ENCODE peak calls at places on chromosomes 16 and 17, in five cellular contexts. S, Y, T, W and R are unnamed samples. For H3K4me1, the result is how much of the 10 kb centered on the place peaks cover.

GRCh38 chr17:74852237-74853047 is 7.2 kb downstream of the GRIN2C start:
- ATAC-seq in S (no peak), Y (peak), T (peak), W (peak), R (no peak)

GRCh38 chr16:23948949-23949392 is 113.2 kb downstream of the PRKCB start:
- ATAC-seq in S (no peak), Y (no peak), T (peak), W (no peak), R (no peak)

GRCh38 chr17:56881685-56882295 is 32.1 kb downstream of the TRIM25 start:
- ATAC-seq in S (no peak), Y (no peak), T (no peak), W (no peak), R (no peak)

GRCh38 chr16:29820271-29820701 is at the start of gene MVP:
- ATAC-seq in S (peak), Y (peak), T (peak), W (peak), R (peak)

GRCh38 chr16:83312015-83312734 is 495.6 kb upstream of the HSBP1 start:
- ATAC-seq in S (no peak), Y (no peak), T (no peak), W (no peak), R (no peak)

GRCh38 chr17:4017377-4017776 is 53.1 kb upstream of the ATP2A3 start:
- ATAC-seq in S (no peak), Y (peak), T (no peak), W (no peak), R (no peak)

GRCh38 chr16:68704232-68704867 is 32.7 kb upstream of the CDH1 start:
- ATAC-seq in S (peak), Y (peak), T (peak), W (peak), R (peak)

GRCh38 chr17:35460354-35460851 is 11.8 kb upstream of the SLFN13 start:
- ATAC-seq in S (peak), Y (peak), T (peak), W (peak), R (peak)

GRCh38 chr16:85579199-85579598 is 33.9 kb upstream of the GSE1 start:
- ATAC-seq in S (no peak), Y (no peak), T (no peak), W (no peak), R (no peak)

GRCh38 chr17:75689441-75689873 is 22.3 kb downstream of the SAP30BP start:
- ATAC-seq in S (no peak), Y (no peak), T (peak), W (no peak), R (no peak)

GRCh38 chr17:74519951-74520553 is 11.2 kb downstream of the CD300LB start:
- ATAC-seq in S (no peak), Y (no peak), T (peak), W (peak), R (peak)

GRCh38 chr17:35879748-35880654 is at the start of gene CCL5:
- ATAC-seq in S (peak), Y (peak), T (peak), W (peak), R (peak)

DNA sequence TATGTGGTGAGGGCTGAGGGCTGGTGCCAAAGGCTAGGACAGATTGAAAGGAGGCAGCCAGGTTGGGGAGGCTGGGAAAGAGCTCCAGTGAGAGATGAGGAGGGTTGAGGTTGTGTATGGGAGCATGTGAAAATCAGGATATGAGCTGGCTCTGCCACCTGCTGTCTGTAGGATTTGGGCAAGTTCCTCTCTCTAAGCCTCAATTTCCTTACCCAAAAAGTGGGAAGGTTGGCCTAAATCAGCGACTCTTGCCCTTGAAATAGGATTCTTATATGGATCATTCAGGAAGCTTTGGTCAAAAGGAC is 6.1 kb upstream of the CCL1 start:
- ATAC-seq in S (no peak), Y (no peak), T (no peak), W (no peak), R (no peak)
- H3K4me1 ChIP-seq in S (under half), Y (under half), T (under half), W (under half), R (under half)

GRCh38 chr16:51968756-51969155 is 578.2 kb downstream of the TOX3 start:
- ATAC-seq in S (no peak), Y (no peak), T (no peak), W (no peak), R (no peak)

GRCh38 chr16:51967566-51967965 is 579.4 kb downstream of the TOX3 start:
- ATAC-seq in S (no peak), Y (no peak), T (no peak), W (no peak), R (no peak)

DNA sequence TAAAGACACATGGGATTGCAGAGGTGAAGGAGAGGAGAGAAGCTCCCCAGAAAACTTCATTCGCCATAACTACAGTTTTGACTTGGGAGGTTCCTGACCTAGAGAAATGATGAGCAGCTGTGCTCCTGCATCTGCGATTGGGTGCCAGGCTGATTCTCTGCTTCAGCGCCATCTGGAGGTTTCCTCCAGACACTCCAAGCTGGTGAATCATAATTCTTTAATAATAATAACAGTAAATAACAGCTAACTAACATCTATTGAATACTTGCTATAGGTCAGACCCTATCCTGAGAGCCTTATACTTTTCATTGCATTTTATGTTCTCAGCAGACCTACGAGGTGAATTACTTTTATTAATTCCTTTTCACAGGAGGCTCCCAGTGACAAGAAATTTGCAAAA is 575.8 kb downstream of the TOX3 start:
- ATAC-seq in S (no peak), Y (no peak), T (no peak), W (no peak), R (no peak)
- TF ChIP-seq CTCF in S (peak), Y (peak), T (no peak), W (no peak), R (no peak)

GRCh38 chr16:70778901-70779309 is 22.1 kb downstream of the VAC14 start:
- ATAC-seq in S (peak), Y (peak), T (no peak), W (peak), R (peak)
- TF ChIP-seq POLR2AphosphoS5 in S (no peak), Y (no peak), T (no peak), W (no peak), R (peak)

GRCh38 chr17:77889135-77889505 is 69.4 kb upstream of the TNRC6C start:
- ATAC-seq in S (no peak), Y (no peak), T (no peak), W (no peak), R (no peak)
- H3K4me1 ChIP-seq in S (under half), Y (under half), T (under half), W (under half), R (under half)

DNA sequence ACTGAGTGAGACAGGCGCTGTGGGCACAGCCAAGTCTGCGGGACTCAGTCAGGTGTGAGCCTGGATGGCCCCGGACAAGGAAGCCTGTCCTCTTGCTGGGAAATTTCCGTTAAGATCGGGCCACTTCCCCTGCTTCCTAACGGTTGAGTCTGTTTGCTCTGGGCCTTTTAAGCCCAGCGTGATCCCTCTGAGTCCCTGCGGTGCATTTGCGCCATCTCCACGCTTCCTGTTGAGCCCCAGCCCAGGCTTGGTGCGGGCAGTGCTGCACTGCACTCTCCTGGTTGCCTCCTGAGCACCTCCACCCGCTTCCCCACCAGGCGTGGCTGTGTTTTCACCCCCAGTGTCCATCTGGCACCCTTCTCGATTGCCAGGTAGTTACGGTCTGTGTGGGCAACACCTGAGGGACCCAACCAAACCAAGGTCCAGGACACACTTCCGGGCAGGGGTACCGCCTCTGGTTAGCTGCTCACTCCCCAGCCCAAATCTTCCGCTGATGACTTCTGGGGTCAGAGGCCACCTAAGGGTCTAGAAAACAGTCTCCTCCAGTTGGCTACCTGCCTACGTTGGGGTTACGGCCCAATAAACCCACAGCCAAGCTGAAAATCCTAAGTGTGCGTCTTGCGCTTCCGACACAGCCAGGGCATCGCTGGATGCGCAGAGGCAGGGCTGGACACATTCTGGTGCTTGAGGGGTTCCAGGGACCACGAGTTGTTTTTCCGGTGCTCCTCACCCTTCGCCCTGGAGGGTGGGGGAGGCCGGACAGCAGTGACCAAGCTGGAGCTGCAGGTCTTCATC is 1.4 kb upstream of the SLC25A10 start:
- ATAC-seq in S (peak), Y (no peak), T (peak), W (no peak), R (no peak)
- TF ChIP-seq CTCF in S (no peak), Y (no peak), T (no peak), W (no peak), R (no peak)

DNA sequence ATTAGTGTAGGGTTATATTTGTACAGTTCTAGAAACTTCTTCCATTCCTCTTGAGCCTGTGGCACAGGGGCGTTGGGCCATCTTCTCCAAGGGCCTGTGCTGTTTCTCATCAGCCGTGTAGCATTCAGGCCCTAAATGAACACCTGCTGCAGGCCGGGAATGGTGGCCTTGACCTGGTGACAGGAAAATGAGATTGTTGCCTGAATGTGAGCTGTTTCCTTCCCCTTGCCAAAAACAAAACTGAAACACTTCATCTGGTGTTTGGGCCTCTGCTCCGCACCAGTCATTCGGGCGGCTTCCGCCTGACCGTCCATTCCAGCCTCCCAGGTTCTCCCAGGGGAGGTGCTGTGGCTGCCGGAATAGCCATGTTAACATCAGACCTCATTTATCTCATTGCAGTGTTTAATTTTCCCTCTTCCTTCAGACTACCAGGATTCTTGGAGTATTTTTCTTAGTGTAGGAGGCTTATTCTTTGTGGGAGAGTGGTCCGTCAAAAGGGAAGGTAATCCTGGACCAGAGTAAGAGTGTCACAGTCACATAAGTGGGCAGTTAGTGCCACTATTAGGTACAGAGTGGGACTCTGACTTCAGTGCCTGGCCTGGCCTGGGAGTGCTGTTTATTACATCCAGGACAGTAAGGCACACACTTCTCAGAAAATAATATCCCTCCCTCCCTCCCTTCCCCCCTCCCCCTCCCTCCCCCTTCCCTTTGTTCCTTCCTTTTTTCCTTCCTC is 61.9 kb downstream of the WWP2 start:
- ATAC-seq in S (no peak), Y (no peak), T (peak), W (peak), R (peak)
- TF ChIP-seq POLR2AphosphoS5 in S (no peak), Y (no peak), T (peak), W (peak), R (peak)